ENCODE peak calls at places on chromosomes 5 and 9, in six cellular contexts. A, P, Q, C, H and T are unnamed samples.

GRCh38 chr5:150009671-150010387 is 9.3 kb downstream of the HMGXB3 start:
- ATAC-seq in A (no peak), P (no peak), Q (no peak), C (peak), H (no peak), T (no peak)

GRCh38 chr5:138458856-138459255 is 6.4 kb upstream of the EGR1 start:
- ATAC-seq in A (no peak), P (peak), Q (no peak), C (no peak), H (peak), T (peak)

GRCh38 chr5:170286532-170286931 is 11.0 kb downstream of the LCP2 start:
- ATAC-seq in A (no peak), P (no peak), Q (no peak), C (no peak), H (no peak), T (no peak)

GRCh38 chr9:128546504-128546903 is 5.9 kb upstream of the SPTAN1 start:
- ATAC-seq in A (no peak), P (no peak), Q (no peak), C (no peak), H (no peak), T (no peak)

GRCh38 chr5:78659114-78659513 is 10.5 kb upstream of the LHFPL2 start:
- ATAC-seq in A (no peak), P (no peak), Q (no peak), C (no peak), H (no peak), T (no peak)

GRCh38 chr5:170874017-170874416 is 12.2 kb downstream of the RANBP17 start:
- ATAC-seq in A (no peak), P (no peak), Q (no peak), C (no peak), H (no peak), T (no peak)

GRCh38 chr5:14190194-14191164 is 47.3 kb downstream of the TRIO start:
- ATAC-seq in A (no peak), P (no peak), Q (peak), C (peak), H (no peak), T (no peak)

GRCh38 chr5:10461904-10462542 is 20.3 kb downstream of the ROPN1L start:
- ATAC-seq in A (no peak), P (no peak), Q (no peak), C (no peak), H (no peak), T (no peak)